ENCODE peak calls at places on chromosomes 11 and 22, in four cellular contexts. One of them, this sample, is unnamed.

GRCh38 chr11:75867778-75868374 is 52.9 kb downstream of the UVRAG start:
- DNase-seq in left ventricle myocardium inferior: no peak
- DNase-seq in NCI-H187: no peak
- DNase-seq in NCI-H446 treated with DMSO at 0.1 percent for 48 hours: peak; percentile 21
- DNase-seq in this sample: peak; percentile 1

GRCh38 chr11:32893947-32894827 is 1.6 kb downstream of the QSER1 start:
- DNase-seq in NCI-H187: peak; percentile 48
- DNase-seq in NCI-H446 treated with DMSO at 0.1 percent for 48 hours: peak; percentile 87
- DNase-seq in left ventricle myocardium inferior: no peak
- DNase-seq in this sample: peak; percentile 61

GRCh38 chr11:104997288-104997687 is 25.7 kb downstream of the CASP5 start:
- DNase-seq in left ventricle myocardium inferior: no peak
- DNase-seq in NCI-H446 treated with DMSO at 0.1 percent for 48 hours: no peak
- DNase-seq in NCI-H187: no peak
- DNase-seq in this sample: no peak

GRCh38 chr11:47552086-47552580 is 799 bp downstream of the CELF1 start:
- DNase-seq in NCI-H187: no peak
- DNase-seq in NCI-H446 treated with DMSO at 0.1 percent for 48 hours: no peak
- DNase-seq in left ventricle myocardium inferior: peak; percentile 20
- DNase-seq in this sample: no peak

GRCh38 chr22:31637938-31638618 is 23.9 kb downstream of the PISD start:
- DNase-seq in NCI-H187: no peak
- DNase-seq in NCI-H446 treated with DMSO at 0.1 percent for 48 hours: no peak
- DNase-seq in left ventricle myocardium inferior: peak; percentile 42
- DNase-seq in this sample: no peak

GRCh38 chr22:37211853-37212173 is 464 bp downstream of the SSTR3 start:
- DNase-seq in NCI-H187: no peak
- DNase-seq in NCI-H446 treated with DMSO at 0.1 percent for 48 hours: no peak
- DNase-seq in left ventricle myocardium inferior: no peak
- DNase-seq in this sample: no peak

GRCh38 chr11:2215561-2216399 is 44.2 kb upstream of the TH start:
- DNase-seq in left ventricle myocardium inferior: no peak
- DNase-seq in NCI-H446 treated with DMSO at 0.1 percent for 48 hours: no peak
- DNase-seq in NCI-H187: no peak
- DNase-seq in this sample: no peak

GRCh38 chr11:77471520-77472234 is 2.2 kb downstream of the PAK1 start:
- DNase-seq in NCI-H446 treated with DMSO at 0.1 percent for 48 hours: peak; percentile 44
- DNase-seq in NCI-H187: no peak
- DNase-seq in left ventricle myocardium inferior: no peak
- DNase-seq in this sample: peak; percentile 5

GRCh38 chr11:74680703-74681531 is 50.3 kb downstream of the CHRDL2 start:
- DNase-seq in NCI-H446 treated with DMSO at 0.1 percent for 48 hours: no peak
- DNase-seq in left ventricle myocardium inferior: no peak
- DNase-seq in NCI-H187: no peak
- DNase-seq in this sample: no peak

GRCh38 chr11:67167715-67168114 is 48.7 kb downstream of the KDM2A start:
- DNase-seq in NCI-H446 treated with DMSO at 0.1 percent for 48 hours: no peak
- DNase-seq in NCI-H187: no peak
- DNase-seq in left ventricle myocardium inferior: no peak
- DNase-seq in this sample: no peak

GRCh38 chr22:35866646-35867045 is 149.0 kb downstream of the APOL5 start:
- DNase-seq in NCI-H187: no peak
- DNase-seq in left ventricle myocardium inferior: no peak
- DNase-seq in NCI-H446 treated with DMSO at 0.1 percent for 48 hours: no peak
- DNase-seq in this sample: no peak

GRCh38 chr11:17894929-17895658 is 117.8 kb downstream of the SERGEF start:
- DNase-seq in NCI-H446 treated with DMSO at 0.1 percent for 48 hours: no peak
- DNase-seq in left ventricle myocardium inferior: peak; percentile 19
- DNase-seq in NCI-H187: no peak
- DNase-seq in this sample: no peak

GRCh38 chr11:67316882-67317364 is 13.6 kb downstream of the SSH3 start:
- DNase-seq in NCI-H187: peak; percentile 57
- DNase-seq in NCI-H446 treated with DMSO at 0.1 percent for 48 hours: no peak
- DNase-seq in left ventricle myocardium inferior: no peak
- DNase-seq in this sample: no peak

GRCh38 chr11:85021066-85021465 is 606.1 kb downstream of the DLG2 start:
- DNase-seq in left ventricle myocardium inferior: no peak
- DNase-seq in NCI-H187: no peak
- DNase-seq in NCI-H446 treated with DMSO at 0.1 percent for 48 hours: no peak
- DNase-seq in this sample: no peak

GRCh38 chr22:31922593-31922992 is 21.7 kb upstream of the YWHAH start:
- DNase-seq in NCI-H187: peak; percentile 7
- DNase-seq in NCI-H446 treated with DMSO at 0.1 percent for 48 hours: no peak
- DNase-seq in left ventricle myocardium inferior: no peak
- DNase-seq in this sample: no peak

GRCh38 chr22:37206841-37207821 is 5.1 kb downstream of the SSTR3 start:
- DNase-seq in NCI-H187: no peak
- DNase-seq in NCI-H446 treated with DMSO at 0.1 percent for 48 hours: no peak
- DNase-seq in left ventricle myocardium inferior: no peak
- DNase-seq in this sample: no peak

GRCh38 chr22:20249797-20250354 is 18.2 kb downstream of the RTN4R start:
- DNase-seq in NCI-H446 treated with DMSO at 0.1 percent for 48 hours: peak; percentile 60
- DNase-seq in left ventricle myocardium inferior: no peak
- DNase-seq in NCI-H187: no peak
- DNase-seq in this sample: no peak

GRCh38 chr22:50684986-50685385 is 12.4 kb downstream of the SHANK3 start:
- DNase-seq in NCI-H187: no peak
- DNase-seq in NCI-H446 treated with DMSO at 0.1 percent for 48 hours: no peak
- DNase-seq in left ventricle myocardium inferior: no peak
- DNase-seq in this sample: no peak

GRCh38 chr11:47987781-47988180 is 7.4 kb downstream of the PTPRJ start:
- DNase-seq in NCI-H187: no peak
- DNase-seq in NCI-H446 treated with DMSO at 0.1 percent for 48 hours: no peak
- DNase-seq in left ventricle myocardium inferior: no peak
- DNase-seq in this sample: no peak

GRCh38 chr22:26725012-26725676 is 67.8 kb downstream of the MIAT start:
- DNase-seq in NCI-H187: no peak
- DNase-seq in left ventricle myocardium inferior: no peak
- DNase-seq in NCI-H446 treated with DMSO at 0.1 percent for 48 hours: no peak
- DNase-seq in this sample: no peak

GRCh38 chr22:38271927-38272372 is 860 bp downstream of the TMEM184B start:
- DNase-seq in NCI-H187: no peak
- DNase-seq in left ventricle myocardium inferior: no peak
- DNase-seq in NCI-H446 treated with DMSO at 0.1 percent for 48 hours: no peak
- DNase-seq in this sample: no peak

GRCh38 chr11:75347781-75348613 is 3.5 kb downstream of the ARRB1 start:
- DNase-seq in NCI-H446 treated with DMSO at 0.1 percent for 48 hours: peak; percentile 78
- DNase-seq in NCI-H187: no peak
- DNase-seq in left ventricle myocardium inferior: no peak
- DNase-seq in this sample: peak; percentile 47

GRCh38 chr11:40338739-40339138 is 1120.7 kb downstream of the LRRC4C start:
- DNase-seq in NCI-H446 treated with DMSO at 0.1 percent for 48 hours: no peak
- DNase-seq in left ventricle myocardium inferior: no peak
- DNase-seq in NCI-H187: no peak
- DNase-seq in this sample: no peak

GRCh38 chr11:134678152-134678551 is 266.1 kb upstream of the B3GAT1 start:
- DNase-seq in NCI-H446 treated with DMSO at 0.1 percent for 48 hours: no peak
- DNase-seq in left ventricle myocardium inferior: no peak
- DNase-seq in NCI-H187: no peak
- DNase-seq in this sample: no peak

GRCh38 chr11:60343094-60343704 is 16.1 kb downstream of the MS4A6E start:
- DNase-seq in left ventricle myocardium inferior: no peak
- DNase-seq in NCI-H446 treated with DMSO at 0.1 percent for 48 hours: no peak
- DNase-seq in NCI-H187: no peak
- DNase-seq in this sample: no peak

GRCh38 chr11:82250047-82250446 is 483.6 kb downstream of the FAM181B start:
- DNase-seq in left ventricle myocardium inferior: no peak
- DNase-seq in NCI-H446 treated with DMSO at 0.1 percent for 48 hours: no peak
- DNase-seq in NCI-H187: no peak
- DNase-seq in this sample: no peak

GRCh38 chr11:117026593-117027330 is 71.5 kb downstream of the SIK3 start:
- DNase-seq in left ventricle myocardium inferior: no peak
- DNase-seq in NCI-H446 treated with DMSO at 0.1 percent for 48 hours: no peak
- DNase-seq in NCI-H187: no peak
- DNase-seq in this sample: no peak

This sample was measured in DMS 273 treated with DMSO at 0.1 percent for 48 hours.